ENCODE peak calls at places on chromosomes 13 and 19, in nine cellular contexts. Q is HFFc6, Z is AG04450, T is H9, W is hepatocyte, M is tibial artery, V is PC-3, G is bronchial epithelial cell, B is thoracic aorta. S is an unnamed sample.

GRCh38 chr19:9461938-9462337 is 26.6 kb upstream of the ZNF266 start:
- DNase-seq in Q (no peak), W (no peak), G (no peak), V (no peak), M (no peak), Z (no peak), B (no peak), T (no peak), S (no peak)

GRCh38 chr13:114088234-114088633 is 44.2 kb downstream of the RASA3 start:
- DNase-seq in Q (no peak), W (no peak), Z (no peak), M (peak), B (no peak), V (no peak), G (no peak), T (no peak), S (no peak)

GRCh38 chr13:33728271-33729037 is 89.5 kb upstream of the RFC3 start:
- DNase-seq in Q (no peak), W (no peak), Z (no peak), V (peak), G (peak), M (no peak), T (no peak), B (no peak), S (no peak)

GRCh38 chr13:80603351-80603750 is 262.4 kb upstream of the SPRY2 start:
- DNase-seq in T (no peak), B (no peak), W (no peak), M (no peak), Z (no peak), G (no peak), Q (no peak), V (no peak), S (no peak)

GRCh38 chr13:59663707-59664106 is 500.0 kb downstream of the DIAPH3 start:
- DNase-seq in T (no peak), G (no peak), B (no peak), Z (no peak), W (no peak), V (no peak), M (no peak), Q (no peak), S (no peak)

GRCh38 chr13:50124536-50125305 is 109.5 kb downstream of the KCNRG start:
- DNase-seq in M (peak), W (peak), Q (peak), Z (no peak), T (peak), V (peak), G (peak), B (peak), S (peak)

GRCh38 chr13:46720189-46720588 is 76.8 kb downstream of the ESD start:
- DNase-seq in B (no peak), W (no peak), M (no peak), T (no peak), Q (no peak), G (no peak), V (no peak), Z (no peak), S (no peak)

GRCh38 chr19:45408830-45409593 is 2.6 kb downstream of the POLR1G start:
- DNase-seq in T (no peak), B (no peak), G (no peak), Q (no peak), W (no peak), M (no peak), Z (no peak), V (no peak), S (no peak)

GRCh38 chr19:19426799-19427198 is 21.3 kb downstream of the GATAD2A start:
- DNase-seq in T (no peak), Z (no peak), G (no peak), Q (no peak), W (no peak), M (no peak), B (no peak), V (no peak), S (no peak)

GRCh38 chr13:31204592-31204991 is 4.8 kb downstream of the B3GLCT start:
- DNase-seq in M (no peak), Q (peak), W (peak), B (no peak), Z (no peak), V (peak), G (peak), T (no peak), S (no peak)

GRCh38 chr13:35984776-35985453 is 146.3 kb downstream of the DCLK1 start:
- DNase-seq in Q (no peak), V (no peak), W (peak), M (no peak), Z (no peak), B (no peak), G (no peak), T (peak), S (no peak)

GRCh38 chr19:29383696-29384095 is 142.1 kb upstream of the VSTM2B start:
- DNase-seq in T (no peak), Z (no peak), B (no peak), W (no peak), G (no peak), M (peak), V (no peak), Q (no peak), S (no peak)

GRCh38 chr13:105097501-105097900 is 1438.0 kb downstream of the EFNB2 start:
- DNase-seq in Q (no peak), G (no peak), T (no peak), W (no peak), V (no peak), M (no peak), Z (no peak), B (no peak), S (no peak)
- TF ChIP-seq CTCF in Q (no peak), G (no peak), T (no peak), W (no peak), V (no peak), M (no peak), Z (no peak), B (no peak), S (no peak)

GRCh38 chr19:4361152-4362037 is 18.0 kb downstream of the MPND start:
- DNase-seq in T (peak), Z (no peak), G (no peak), B (no peak), W (peak), M (peak), Q (no peak), V (no peak), S (no peak)

GRCh38 chr19:4360641-4361151 is 17.3 kb downstream of the MPND start:
- DNase-seq in G (no peak), Z (no peak), M (peak), B (no peak), Q (no peak), T (peak), V (no peak), W (peak), S (no peak)

GRCh38 chr19:4362038-4362828 is 18.9 kb downstream of the MPND start:
- DNase-seq in B (no peak), M (peak), G (no peak), T (no peak), Z (no peak), Q (no peak), W (no peak), V (no peak), S (no peak)

GRCh38 chr19:4363571-4364304 is 20.4 kb downstream of the MPND start:
- DNase-seq in G (no peak), Q (no peak), W (no peak), M (peak), B (no peak), T (no peak), V (no peak), Z (no peak), S (no peak)

DNA sequence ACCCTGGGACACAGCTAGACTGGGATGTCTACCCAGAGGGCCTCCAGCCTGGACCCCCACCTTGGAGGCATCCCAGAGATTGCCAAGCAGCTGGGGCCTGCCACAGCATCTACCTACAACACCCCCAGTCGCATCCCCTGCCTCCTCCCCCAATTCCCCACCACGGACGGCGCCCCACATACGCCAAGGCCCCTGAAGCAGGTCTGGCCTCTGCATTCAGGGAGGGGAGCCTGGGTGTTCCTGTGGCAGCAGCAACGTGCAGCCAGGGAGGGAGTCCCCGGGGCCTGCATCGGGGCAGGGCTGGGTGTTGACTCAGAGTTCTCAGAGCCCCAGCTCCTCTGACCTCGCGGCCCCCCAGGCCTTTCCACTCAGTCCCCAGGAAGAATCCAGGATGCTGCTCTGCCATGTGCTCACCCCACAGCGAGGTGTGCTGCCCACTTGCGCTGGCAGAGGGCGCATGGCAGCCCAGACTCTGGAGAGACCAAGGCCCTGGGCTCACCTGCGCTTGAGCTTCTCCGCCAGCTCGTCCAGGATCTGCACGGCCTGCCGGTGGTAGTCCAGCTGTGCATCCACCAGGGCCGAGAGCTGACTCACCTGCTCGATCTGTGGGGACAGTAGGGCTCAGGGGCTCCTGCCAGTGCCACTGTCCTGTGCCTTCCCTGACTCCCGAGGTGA is 19.6 kb downstream of the MPND start:
- DNase-seq in G (no peak), B (no peak), Z (no peak), T (peak), M (peak), V (peak), Q (no peak), W (no peak), S (no peak)
- TF ChIP-seq CTCF in G (peak), B (no peak), Z (peak), T (peak), M (no peak), V (peak), Q (peak), W (no peak), S (no peak)

GRCh38 chr19:17441241-17442135 is 7.0 kb downstream of the TMEM221 start:
- DNase-seq in B (no peak), G (no peak), Z (no peak), V (peak), Q (peak), T (peak), M (no peak), W (no peak), S (peak)
- TF ChIP-seq CTCF in B (peak), G (peak), Z (peak), V (peak), Q (peak), T (peak), M (no peak), W (peak), S (no peak)

GRCh38 chr19:34560229-34560628 is 78.7 kb downstream of the WTIP start:
- DNase-seq in B (no peak), V (no peak), M (no peak), Q (no peak), G (no peak), Z (no peak), T (no peak), W (no peak), S (no peak)

GRCh38 chr19:34555447-34555846 is 73.9 kb downstream of the WTIP start:
- DNase-seq in V (peak), G (peak), B (no peak), M (no peak), Z (no peak), Q (peak), W (no peak), T (peak), S (no peak)

GRCh38 chr19:34559045-34559444 is 77.5 kb downstream of the WTIP start:
- DNase-seq in Q (no peak), M (no peak), Z (no peak), V (no peak), B (no peak), G (no peak), T (no peak), W (no peak), S (no peak)

GRCh38 chr19:34556500-34556899 is 74.9 kb downstream of the WTIP start:
- DNase-seq in V (peak), Z (no peak), Q (no peak), G (no peak), W (peak), T (peak), M (no peak), B (no peak), S (peak)
- TF ChIP-seq CTCF in V (peak), Z (peak), Q (peak), G (peak), W (peak), T (peak), M (no peak), B (no peak), S (peak)

GRCh38 chr19:13977803-13978202 is 25.5 kb downstream of the DCAF15 start:
- DNase-seq in V (no peak), W (no peak), T (no peak), B (no peak), G (no peak), Z (no peak), M (no peak), Q (no peak), S (no peak)
- TF ChIP-seq CTCF in V (no peak), W (no peak), T (no peak), B (no peak), G (no peak), Z (no peak), M (no peak), Q (no peak), S (no peak)

GRCh38 chr19:52187407-52187806 is 2.4 kb upstream of the PPP2R1A start:
- DNase-seq in M (no peak), V (no peak), Z (no peak), B (no peak), Q (no peak), G (no peak), T (no peak), W (no peak), S (no peak)

GRCh38 chr19:52189745-52190678 is at the start of gene PPP2R1A:
- DNase-seq in B (peak), V (peak), Z (peak), M (peak), T (peak), W (peak), G (peak), Q (peak), S (peak)

GRCh38 chr19:52191374-52191773 is 1.5 kb downstream of the PPP2R1A start:
- DNase-seq in W (no peak), M (no peak), V (no peak), Q (no peak), G (no peak), Z (no peak), B (no peak), T (no peak), S (no peak)

GRCh38 chr19:52190679-52191293 is 934 bp downstream of the PPP2R1A start:
- DNase-seq in B (no peak), Z (no peak), Q (peak), V (peak), W (no peak), T (no peak), G (peak), M (peak), S (peak)

DNA sequence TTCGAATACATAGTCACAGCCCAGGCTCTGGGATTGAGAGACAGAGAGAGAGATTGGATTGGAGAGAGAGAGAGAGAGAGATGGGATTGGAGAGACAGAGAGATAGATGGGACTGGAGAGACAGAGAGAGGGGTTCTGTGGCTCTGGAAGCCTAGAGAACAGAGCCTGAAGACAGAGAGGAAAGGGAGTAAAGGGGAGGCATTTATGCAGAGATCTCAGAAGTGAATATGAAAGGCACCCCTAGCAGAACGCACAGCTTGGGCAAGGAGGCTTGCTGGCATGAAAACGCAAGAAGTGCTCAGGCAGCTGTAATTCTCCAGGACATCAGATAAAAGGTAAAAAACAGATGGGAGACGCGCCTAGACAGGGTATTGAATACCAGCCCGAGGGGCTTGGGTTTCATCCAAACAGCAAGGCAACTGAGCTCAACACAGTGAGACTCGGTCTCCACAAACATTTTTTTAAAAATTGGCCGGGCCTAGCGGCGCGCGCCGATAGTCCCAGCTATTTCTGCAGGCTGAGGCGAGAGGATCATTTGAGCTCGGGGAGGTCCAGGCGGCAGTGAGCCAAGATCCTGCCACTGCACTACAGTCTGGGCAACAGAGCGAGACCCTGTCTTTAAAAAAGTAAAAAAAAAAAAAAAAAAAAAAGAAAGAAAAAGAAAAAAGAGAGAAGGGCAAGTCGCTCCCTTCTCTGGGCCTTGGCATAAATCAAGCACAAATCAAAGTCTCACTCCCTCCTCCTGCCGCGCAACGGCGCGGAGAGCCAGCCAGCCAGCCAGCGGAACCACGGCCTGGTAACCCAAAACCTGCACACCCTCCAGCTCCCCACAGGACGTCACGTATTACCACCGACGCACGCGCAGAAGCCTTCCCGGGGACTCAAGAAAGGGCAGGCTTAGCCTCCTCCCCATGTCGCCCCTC is 769 bp upstream of the PPP2R1A start:
- DNase-seq in W (peak), V (no peak), B (peak), Z (peak), T (no peak), G (peak), Q (no peak), M (no peak), S (peak)
- TF ChIP-seq CTCF in W (peak), V (no peak), B (peak), Z (no peak), T (no peak), G (no peak), Q (no peak), M (peak), S (no peak)

DNA sequence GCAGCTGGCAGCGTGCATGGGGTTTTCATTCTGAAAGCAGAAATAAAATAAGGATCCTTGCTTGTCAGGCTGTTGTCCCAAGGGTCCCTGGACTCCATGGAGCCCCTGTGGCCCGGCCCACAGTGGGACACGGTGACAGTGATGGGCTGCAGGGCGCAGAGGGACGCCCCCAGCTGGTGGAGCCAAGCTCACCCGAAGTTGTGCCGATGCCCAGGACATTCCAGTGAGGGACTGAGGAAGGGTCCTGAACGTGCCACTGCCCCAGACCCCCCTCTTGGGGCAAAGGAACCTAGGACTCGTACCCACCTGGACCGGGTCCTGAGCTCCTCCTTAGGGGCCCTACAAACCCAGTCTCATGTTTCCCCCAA is 35.0 kb downstream of the MYO9B start:
- DNase-seq in M (no peak), G (no peak), T (no peak), B (no peak), Z (no peak), V (no peak), Q (no peak), W (no peak), S (no peak)
- TF ChIP-seq CTCF in M (no peak), G (no peak), T (no peak), B (no peak), Z (no peak), V (no peak), Q (no peak), W (no peak), S (no peak)

GRCh38 chr13:60755380-60756163 is 358.6 kb downstream of the TDRD3 start:
- DNase-seq in W (peak), G (peak), B (no peak), M (no peak), V (peak), T (peak), Z (no peak), Q (no peak), S (peak)
- TF ChIP-seq CTCF in W (peak), G (peak), B (no peak), M (no peak), V (peak), T (peak), Z (no peak), Q (no peak), S (no peak)

GRCh38 chr19:27777726-27778125 is 1435.2 kb downstream of the UQCRFS1 start:
- DNase-seq in G (no peak), Z (no peak), T (peak), B (no peak), M (no peak), Q (no peak), V (no peak), W (no peak), S (no peak)
- TF ChIP-seq CTCF in G (no peak), Z (no peak), T (peak), B (no peak), M (no peak), Q (peak), V (no peak), W (no peak), S (peak)